ENCODE peak calls at places on chromosomes 3 and 15, in six cellular contexts. U is tibial nerve, I is HepG2, A is A549, E is endothelial cell of umbilical vein, W is H54. O is an unnamed sample.

GRCh38 chr15:43977072-43977884 is 150.5 kb downstream of the WDR76 start:
- DNase-seq in U (no peak), E (peak; percentile 29), A (no peak), I (peak; percentile 22), W (no peak), O (no peak)

GRCh38 chr3:139016430-139017048 is 4.2 kb downstream of the PRR23B start:
- DNase-seq in I (peak; percentile 13), E (no peak), W (no peak), A (no peak), U (no peak), O (no peak)

GRCh38 chr15:69031013-69032001 is 16.8 kb downstream of the NOX5 start:
- DNase-seq in U (no peak), W (no peak), E (peak; percentile 35), I (no peak), A (peak; percentile 82), O (peak; percentile 84)

GRCh38 chr3:71542548-71543370 is 40.8 kb downstream of the FOXP1 start:
- DNase-seq in W (peak; percentile 55), I (no peak), A (no peak), U (peak; percentile 60), E (peak; percentile 89), O (peak; percentile 23)

GRCh38 chr3:86282106-86282787 is 708.7 kb downstream of the VGLL3 start:
- DNase-seq in I (no peak), U (no peak), A (no peak), W (no peak), E (no peak), O (no peak)

GRCh38 chr3:105868450-105868744 is 415 bp downstream of the CBLB start:
- DNase-seq in W (peak; percentile 41), U (peak; percentile 24), A (peak; percentile 33), E (no peak), I (peak; percentile 35), O (peak; percentile 73)

GRCh38 chr15:72835289-72835890 is 51.8 kb upstream of the ADPGK start:
- DNase-seq in U (no peak), I (peak; percentile 4), W (no peak), E (no peak), A (no peak), O (no peak)

GRCh38 chr15:38458646-38459045 is 4.7 kb downstream of the FAM98B start:
- DNase-seq in W (no peak), E (no peak), U (no peak), I (no peak), A (no peak), O (no peak)

GRCh38 chr15:83310521-83311456 is 26.3 kb upstream of the BNC1 start:
- DNase-seq in I (no peak), A (no peak), U (no peak), W (no peak), E (peak; percentile 68), O (no peak)

GRCh38 chr15:77503764-77504163 is 83.1 kb downstream of the HMG20A start:
- DNase-seq in A (no peak), U (no peak), E (no peak), W (no peak), I (no peak), O (no peak)

GRCh38 chr3:42875325-42876151 is at the start of gene CYP8B1:
- DNase-seq in I (peak; percentile 74), E (no peak), U (no peak), A (no peak), W (no peak), O (no peak)

GRCh38 chr15:90063733-90064247 is 38.5 kb downstream of the IDH2 start:
- DNase-seq in W (no peak), U (no peak), I (no peak), A (no peak), E (no peak), O (no peak)

GRCh38 chr15:90095521-90095959 is 6.7 kb downstream of the IDH2 start:
- DNase-seq in A (no peak), E (no peak), W (no peak), U (no peak), I (peak; percentile 70), O (no peak)

GRCh38 chr3:141266797-141267555 is 35.4 kb downstream of the PXYLP1 start:
- DNase-seq in U (no peak), E (no peak), A (no peak), W (no peak), I (no peak), O (no peak)

GRCh38 chr3:106004137-106004600 is 135.4 kb upstream of the CBLB start:
- DNase-seq in I (no peak), U (no peak), A (no peak), W (no peak), E (peak; percentile 40), O (peak; percentile 47)

GRCh38 chr3:86029590-86029989 is 961.4 kb downstream of the VGLL3 start:
- DNase-seq in W (no peak), E (no peak), I (no peak), U (no peak), A (no peak), O (no peak)

GRCh38 chr3:36403661-36404060 is 23.4 kb downstream of the STAC start:
- DNase-seq in I (no peak), E (no peak), U (no peak), A (no peak), W (no peak), O (no peak)

GRCh38 chr3:43884581-43884980 is 193.8 kb downstream of the ABHD5 start:
- DNase-seq in W (no peak), U (no peak), A (no peak), E (no peak), I (no peak), O (no peak)

GRCh38 chr3:127089487-127090145 is 103.3 kb upstream of the PRR23E start:
- DNase-seq in E (no peak), I (no peak), A (no peak), U (peak; percentile 67), W (no peak), O (no peak)

GRCh38 chr3:52193059-52193458 is 4.9 kb upstream of the ALAS1 start:
- DNase-seq in E (no peak), A (peak; percentile 43), U (no peak), I (no peak), W (peak; percentile 74), O (no peak)

GRCh38 chr15:67790610-67791319 is 34.5 kb upstream of the SKOR1 start:
- DNase-seq in A (no peak), W (no peak), E (no peak), I (no peak), U (no peak), O (no peak)

GRCh38 chr3:43105224-43105596 is 669 bp downstream of the POMGNT2 start:
- DNase-seq in W (no peak), I (no peak), E (no peak), A (no peak), U (no peak), O (peak; percentile 39)

GRCh38 chr3:133413166-133414020 is 13.5 kb downstream of the BFSP2 start:
- DNase-seq in W (no peak), E (no peak), I (no peak), U (no peak), A (no peak), O (peak; percentile 46)

GRCh38 chr3:133259767-133260166 is 140.1 kb upstream of the BFSP2 start:
- DNase-seq in W (no peak), A (no peak), E (no peak), I (no peak), U (no peak), O (no peak)

GRCh38 chr15:35465763-35466162 is 80.2 kb downstream of the DPH6 start:
- DNase-seq in W (no peak), A (no peak), E (no peak), U (no peak), I (no peak), O (peak; percentile 13)

GRCh38 chr15:48877630-48878595 is at the start of gene EID1:
- DNase-seq in W (peak; percentile 37), I (peak; percentile 27), A (peak; percentile 54), U (peak; percentile 90), E (peak; percentile 97), O (peak; percentile 97)
- TF ChIP-seq POLR2A in W (peak; percentile 86), I (no peak), A (peak; percentile 71), U (peak; percentile 75), E (peak; percentile 86), O (peak; percentile 98)

DNA sequence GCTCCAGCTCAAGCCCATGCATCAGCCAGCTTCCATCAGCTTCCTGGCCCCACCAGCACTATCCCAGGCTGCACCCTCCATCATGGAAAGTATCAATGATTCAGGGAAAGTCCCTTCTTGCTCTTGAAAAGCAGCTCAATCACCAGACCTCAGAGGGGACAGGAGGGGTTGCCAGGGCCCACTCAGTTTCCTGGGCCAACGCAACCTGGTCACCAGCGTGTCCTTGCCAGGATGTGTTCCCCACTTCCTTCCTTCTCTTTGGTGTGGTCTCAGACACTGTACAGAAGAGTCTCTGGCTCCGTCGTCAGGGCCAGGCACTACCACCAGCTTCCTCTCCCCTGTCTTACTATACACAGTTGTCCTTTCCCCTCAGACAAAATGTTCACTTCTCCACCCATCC is 3.0 kb downstream of the HDC start:
- DNase-seq in U (no peak), A (no peak), I (no peak), E (no peak), W (no peak), O (no peak)
- TF ChIP-seq POLR2A in U (no peak), A (no peak), I (no peak), E (no peak), W (no peak), O (no peak)

DNA sequence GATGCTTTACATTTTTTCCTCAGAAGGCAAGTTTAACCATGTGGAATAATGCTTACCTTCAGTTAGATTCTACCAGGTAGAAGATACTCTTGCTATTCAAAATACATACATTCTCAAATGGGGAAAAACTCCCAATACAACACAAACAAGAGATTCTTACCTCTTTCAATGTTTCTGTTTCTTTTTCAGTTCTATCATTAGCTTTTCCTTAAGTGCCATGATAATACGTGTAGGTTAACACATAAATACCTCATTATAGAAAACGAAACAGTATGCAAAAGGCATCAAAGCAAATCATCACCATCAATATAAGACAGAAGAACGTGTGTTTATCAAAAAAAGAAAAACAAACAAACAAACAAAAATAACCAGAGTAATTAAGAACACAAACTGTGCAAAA is 300.7 kb upstream of the ROBO1 start:
- DNase-seq in U (no peak), I (no peak), W (no peak), E (no peak), A (no peak), O (no peak)
- TF ChIP-seq POLR2A in U (no peak), I (no peak), W (no peak), E (no peak), A (no peak), O (no peak)

GRCh38 chr3:54969652-54970051 is 41.8 kb upstream of the LRTM1 start:
- DNase-seq in A (no peak), U (no peak), I (no peak), W (no peak), E (no peak), O (no peak)

GRCh38 chr3:54968546-54969172 is 40.8 kb upstream of the LRTM1 start:
- DNase-seq in W (no peak), A (no peak), I (no peak), U (no peak), E (no peak), O (no peak)

GRCh38 chr3:54967586-54968244 is 39.9 kb upstream of the LRTM1 start:
- DNase-seq in U (no peak), A (no peak), I (no peak), W (no peak), E (no peak), O (no peak)

GRCh38 chr3:54965746-54966145 is 37.9 kb upstream of the LRTM1 start:
- DNase-seq in E (no peak), I (no peak), A (no peak), W (peak; percentile 34), U (no peak), O (no peak)

DNA sequence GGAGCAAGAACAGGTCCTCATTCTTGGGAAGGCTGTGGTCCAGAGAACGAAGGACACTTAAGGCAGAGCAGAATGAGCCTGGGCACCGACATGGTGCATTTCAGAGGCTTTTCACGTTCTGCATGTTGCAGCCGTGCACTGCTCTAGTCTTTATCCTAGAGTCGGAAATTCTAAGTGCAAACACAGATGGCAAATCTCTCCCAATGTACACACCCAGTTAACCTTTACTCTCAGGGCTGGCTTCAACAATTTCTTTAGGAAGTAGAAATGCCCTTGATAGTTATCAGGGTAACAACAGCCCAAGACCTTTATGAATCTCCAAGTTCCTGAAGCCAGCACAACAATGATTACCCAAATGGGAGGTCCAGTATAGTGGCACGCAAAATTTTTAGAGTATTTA is 39.1 kb upstream of the LRTM1 start:
- DNase-seq in A (no peak), E (no peak), U (no peak), I (no peak), W (no peak), O (no peak)
- TF ChIP-seq POLR2A in A (no peak), E (no peak), U (no peak), I (no peak), W (no peak), O (no peak)